ENCODE peak calls at places on chromosomes 16 and 17, in eight cellular contexts. One of them, this sample, is unnamed.

GRCh38 chr17:82244413-82245140 is 15.7 kb downstream of the SLC16A3 start:
- DNase-seq in mucosa of descending colon: no peak
- DNase-seq in epithelial cell of esophagus: peak; percentile 52
- DNase-seq in heart right ventricle: no peak
- DNase-seq in body of pancreas: no peak
- DNase-seq in PC-3: peak; percentile 50
- DNase-seq in CD8-positive, alpha-beta T cell: peak; percentile 50
- DNase-seq in GM23338: no peak
- DNase-seq in this sample: no peak

GRCh38 chr16:89096042-89096717 is 2.5 kb downstream of the ACSF3 start:
- DNase-seq in mucosa of descending colon: no peak
- DNase-seq in epithelial cell of esophagus: no peak
- DNase-seq in heart right ventricle: no peak
- DNase-seq in body of pancreas: no peak
- DNase-seq in PC-3: no peak
- DNase-seq in CD8-positive, alpha-beta T cell: no peak
- DNase-seq in GM23338: no peak
- DNase-seq in this sample: no peak

GRCh38 chr17:33838281-33838680 is 416.8 kb upstream of the CCL2 start:
- DNase-seq in mucosa of descending colon: no peak
- DNase-seq in epithelial cell of esophagus: no peak
- DNase-seq in heart right ventricle: no peak
- DNase-seq in body of pancreas: no peak
- DNase-seq in PC-3: no peak
- DNase-seq in CD8-positive, alpha-beta T cell: no peak
- DNase-seq in GM23338: no peak
- DNase-seq in this sample: no peak

GRCh38 chr17:83131268-83132011 is 52.0 kb downstream of the METRNL start:
- DNase-seq in mucosa of descending colon: no peak
- DNase-seq in epithelial cell of esophagus: no peak
- DNase-seq in heart right ventricle: no peak
- DNase-seq in body of pancreas: no peak
- DNase-seq in PC-3: no peak
- DNase-seq in CD8-positive, alpha-beta T cell: no peak
- DNase-seq in GM23338: no peak
- DNase-seq in this sample: no peak

GRCh38 chr16:5895137-5895536 is 797.5 kb upstream of the EEF2KMT start:
- DNase-seq in mucosa of descending colon: no peak
- DNase-seq in epithelial cell of esophagus: peak; percentile 48
- DNase-seq in heart right ventricle: no peak
- DNase-seq in body of pancreas: no peak
- DNase-seq in PC-3: no peak
- DNase-seq in CD8-positive, alpha-beta T cell: no peak
- DNase-seq in GM23338: no peak
- DNase-seq in this sample: no peak

GRCh38 chr17:55478971-55479370 is 32.3 kb downstream of the SMIM36 start:
- DNase-seq in mucosa of descending colon: no peak
- DNase-seq in epithelial cell of esophagus: no peak
- DNase-seq in heart right ventricle: no peak
- DNase-seq in body of pancreas: no peak
- DNase-seq in PC-3: no peak
- DNase-seq in CD8-positive, alpha-beta T cell: no peak
- DNase-seq in GM23338: peak; percentile 12
- DNase-seq in this sample: no peak

GRCh38 chr16:70638814-70639792 is 7.3 kb upstream of the IL34 start:
- DNase-seq in mucosa of descending colon: no peak
- DNase-seq in epithelial cell of esophagus: peak; percentile 65
- DNase-seq in heart right ventricle: no peak
- DNase-seq in body of pancreas: no peak
- DNase-seq in PC-3: no peak
- DNase-seq in CD8-positive, alpha-beta T cell: no peak
- DNase-seq in GM23338: no peak
- DNase-seq in this sample: no peak

GRCh38 chr17:35605753-35606152 is 18.6 kb downstream of the AP2B1 start:
- DNase-seq in mucosa of descending colon: no peak
- DNase-seq in epithelial cell of esophagus: no peak
- DNase-seq in heart right ventricle: no peak
- DNase-seq in body of pancreas: no peak
- DNase-seq in PC-3: no peak
- DNase-seq in CD8-positive, alpha-beta T cell: no peak
- DNase-seq in GM23338: no peak
- DNase-seq in this sample: no peak

GRCh38 chr16:56245197-56245596 is 53.9 kb downstream of the GNAO1 start:
- DNase-seq in mucosa of descending colon: no peak
- DNase-seq in epithelial cell of esophagus: peak; percentile 73
- DNase-seq in heart right ventricle: no peak
- DNase-seq in body of pancreas: no peak
- DNase-seq in PC-3: peak; percentile 55
- DNase-seq in CD8-positive, alpha-beta T cell: no peak
- DNase-seq in GM23338: no peak
- DNase-seq in this sample: no peak

GRCh38 chr16:68700120-68700519 is 37.0 kb upstream of the CDH1 start:
- DNase-seq in mucosa of descending colon: no peak
- DNase-seq in epithelial cell of esophagus: no peak
- DNase-seq in heart right ventricle: no peak
- DNase-seq in body of pancreas: no peak
- DNase-seq in PC-3: no peak
- DNase-seq in CD8-positive, alpha-beta T cell: no peak
- DNase-seq in GM23338: no peak
- DNase-seq in this sample: no peak

GRCh38 chr16:30458561-30459394 is 13.1 kb upstream of the SEPHS2 start:
- DNase-seq in mucosa of descending colon: peak; percentile 67
- DNase-seq in epithelial cell of esophagus: no peak
- DNase-seq in heart right ventricle: no peak
- DNase-seq in body of pancreas: peak; percentile 15
- DNase-seq in PC-3: no peak
- DNase-seq in CD8-positive, alpha-beta T cell: peak; percentile 76
- DNase-seq in GM23338: no peak
- DNase-seq in this sample: peak; percentile 38

GRCh38 chr16:86396918-86397317 is 113.4 kb upstream of the FOXF1 start:
- DNase-seq in mucosa of descending colon: no peak
- DNase-seq in epithelial cell of esophagus: no peak
- DNase-seq in heart right ventricle: no peak
- DNase-seq in body of pancreas: no peak
- DNase-seq in PC-3: peak; percentile 37
- DNase-seq in CD8-positive, alpha-beta T cell: no peak
- DNase-seq in GM23338: no peak
- DNase-seq in this sample: no peak

GRCh38 chr17:2004435-2004952 is 20.6 kb downstream of the RTN4RL1 start:
- DNase-seq in mucosa of descending colon: no peak
- DNase-seq in epithelial cell of esophagus: no peak
- DNase-seq in heart right ventricle: no peak
- DNase-seq in body of pancreas: no peak
- DNase-seq in PC-3: no peak
- DNase-seq in CD8-positive, alpha-beta T cell: no peak
- DNase-seq in GM23338: no peak
- DNase-seq in this sample: no peak

GRCh38 chr17:80869476-80869875 is 122.2 kb upstream of the CHMP6 start:
- DNase-seq in mucosa of descending colon: peak; percentile 6
- DNase-seq in epithelial cell of esophagus: no peak
- DNase-seq in heart right ventricle: no peak
- DNase-seq in body of pancreas: no peak
- DNase-seq in PC-3: no peak
- DNase-seq in CD8-positive, alpha-beta T cell: no peak
- DNase-seq in GM23338: no peak
- DNase-seq in this sample: no peak

GRCh38 chr16:46695937-46696336 is 6.5 kb downstream of the ORC6 start:
- DNase-seq in mucosa of descending colon: no peak
- DNase-seq in epithelial cell of esophagus: no peak
- DNase-seq in heart right ventricle: no peak
- DNase-seq in body of pancreas: no peak
- DNase-seq in PC-3: no peak
- DNase-seq in CD8-positive, alpha-beta T cell: no peak
- DNase-seq in GM23338: no peak
- DNase-seq in this sample: no peak

GRCh38 chr16:19114359-19115147 is 789 bp downstream of the ITPRIPL2 start:
- DNase-seq in mucosa of descending colon: peak; percentile 74
- DNase-seq in epithelial cell of esophagus: peak; percentile 44
- DNase-seq in heart right ventricle: peak; percentile 72
- DNase-seq in body of pancreas: peak; percentile 74
- DNase-seq in PC-3: peak; percentile 34
- DNase-seq in CD8-positive, alpha-beta T cell: no peak
- DNase-seq in GM23338: peak; percentile 84
- DNase-seq in this sample: peak; percentile 62

GRCh38 chr17:42386784-42387183 is 1.5 kb downstream of the STAT3 start:
- DNase-seq in mucosa of descending colon: no peak
- DNase-seq in epithelial cell of esophagus: no peak
- DNase-seq in heart right ventricle: no peak
- DNase-seq in body of pancreas: no peak
- DNase-seq in PC-3: no peak
- DNase-seq in CD8-positive, alpha-beta T cell: no peak
- DNase-seq in GM23338: no peak
- DNase-seq in this sample: no peak
- H3K4me3 ChIP-seq in mucosa of descending colon: peak overlapping the region; percentile 98
- H3K4me3 ChIP-seq in epithelial cell of esophagus: peak overlapping the region; percentile 77
- H3K4me3 ChIP-seq in heart right ventricle: peak overlapping the region; percentile 100
- H3K4me3 ChIP-seq in body of pancreas: no peak overlapping the region
- H3K4me3 ChIP-seq in PC-3: no peak overlapping the region
- H3K4me3 ChIP-seq in CD8-positive, alpha-beta T cell: peak overlapping the region; percentile 61
- H3K4me3 ChIP-seq in GM23338: peak overlapping the region; percentile 83
- H3K4me3 ChIP-seq in this sample: peak overlapping the region; percentile 81

DNA sequence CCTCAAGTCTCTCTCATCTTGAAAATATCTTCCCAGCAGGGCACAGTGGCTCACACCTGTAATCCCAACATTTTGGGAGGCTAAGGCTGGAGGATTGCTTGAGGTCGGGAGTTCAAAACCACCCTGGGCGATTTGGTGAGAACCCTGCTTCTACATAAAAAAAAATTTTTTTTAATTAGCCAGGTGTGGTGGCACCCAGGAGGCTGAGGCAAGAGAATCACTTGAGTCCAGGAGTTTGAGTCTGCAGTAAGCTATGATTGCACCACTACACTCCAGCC is 13.0 kb upstream of the EEF2K start:
- DNase-seq in mucosa of descending colon: no peak
- DNase-seq in epithelial cell of esophagus: no peak
- DNase-seq in heart right ventricle: no peak
- DNase-seq in body of pancreas: no peak
- DNase-seq in PC-3: no peak
- DNase-seq in CD8-positive, alpha-beta T cell: no peak
- DNase-seq in GM23338: no peak
- DNase-seq in this sample: no peak
- H3K4me3 ChIP-seq in mucosa of descending colon: no peak overlapping the region
- H3K4me3 ChIP-seq in epithelial cell of esophagus: no peak overlapping the region
- H3K4me3 ChIP-seq in heart right ventricle: no peak overlapping the region
- H3K4me3 ChIP-seq in body of pancreas: no peak overlapping the region
- H3K4me3 ChIP-seq in PC-3: no peak overlapping the region
- H3K4me3 ChIP-seq in CD8-positive, alpha-beta T cell: no peak overlapping the region
- H3K4me3 ChIP-seq in GM23338: no peak overlapping the region
- H3K4me3 ChIP-seq in this sample: no peak overlapping the region

GRCh38 chr17:44752953-44753861 is 5.6 kb upstream of the ADAM11 start:
- DNase-seq in mucosa of descending colon: no peak
- DNase-seq in epithelial cell of esophagus: no peak
- DNase-seq in heart right ventricle: no peak
- DNase-seq in body of pancreas: no peak
- DNase-seq in PC-3: no peak
- DNase-seq in CD8-positive, alpha-beta T cell: peak; percentile 11
- DNase-seq in GM23338: no peak
- DNase-seq in this sample: no peak
- H3K4me3 ChIP-seq in mucosa of descending colon: no peak overlapping the region
- H3K4me3 ChIP-seq in epithelial cell of esophagus: no peak overlapping the region
- H3K4me3 ChIP-seq in heart right ventricle: no peak overlapping the region
- H3K4me3 ChIP-seq in body of pancreas: no peak overlapping the region
- H3K4me3 ChIP-seq in PC-3: no peak overlapping the region
- H3K4me3 ChIP-seq in CD8-positive, alpha-beta T cell: no peak overlapping the region
- H3K4me3 ChIP-seq in GM23338: no peak overlapping the region
- H3K4me3 ChIP-seq in this sample: no peak overlapping the region

GRCh38 chr17:4711671-4712111 is 1.3 kb downstream of the ARRB2 start:
- DNase-seq in mucosa of descending colon: peak; percentile 80
- DNase-seq in epithelial cell of esophagus: no peak
- DNase-seq in heart right ventricle: peak; percentile 45
- DNase-seq in body of pancreas: no peak
- DNase-seq in PC-3: no peak
- DNase-seq in CD8-positive, alpha-beta T cell: no peak
- DNase-seq in GM23338: no peak
- DNase-seq in this sample: no peak
- H3K4me3 ChIP-seq in mucosa of descending colon: no peak overlapping the region
- H3K4me3 ChIP-seq in epithelial cell of esophagus: no peak overlapping the region
- H3K4me3 ChIP-seq in heart right ventricle: peak overlapping the region; percentile 68
- H3K4me3 ChIP-seq in body of pancreas: no peak overlapping the region
- H3K4me3 ChIP-seq in PC-3: peak overlapping the region; percentile 74
- H3K4me3 ChIP-seq in CD8-positive, alpha-beta T cell: peak overlapping the region; percentile 91
- H3K4me3 ChIP-seq in GM23338: peak overlapping the region; percentile 76
- H3K4me3 ChIP-seq in this sample: peak overlapping the region; percentile 84

DNA sequence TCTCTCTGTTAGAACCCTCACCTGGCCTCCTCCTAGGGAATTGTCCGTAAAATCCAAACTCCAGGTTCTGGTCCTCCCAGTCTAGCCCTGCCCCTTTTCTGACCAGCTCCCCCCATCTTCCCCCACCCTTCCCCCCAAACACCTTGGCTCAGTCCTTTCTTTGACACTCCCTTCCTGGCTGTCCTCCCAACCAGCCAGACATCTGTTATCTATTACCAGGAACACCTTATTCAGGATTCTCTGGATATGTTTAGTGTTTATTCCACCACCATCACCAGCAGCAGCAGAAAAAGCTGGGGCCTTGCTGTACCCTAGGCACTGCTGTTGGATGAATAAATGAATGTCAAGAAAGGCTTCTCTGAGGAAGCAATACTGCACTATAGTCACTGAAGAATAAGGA is 4.0 kb upstream of the CMTM3 start:
- DNase-seq in mucosa of descending colon: no peak
- DNase-seq in epithelial cell of esophagus: no peak
- DNase-seq in heart right ventricle: no peak
- DNase-seq in body of pancreas: no peak
- DNase-seq in PC-3: no peak
- DNase-seq in CD8-positive, alpha-beta T cell: no peak
- DNase-seq in GM23338: no peak
- DNase-seq in this sample: no peak
- H3K4me3 ChIP-seq in mucosa of descending colon: no peak overlapping the region
- H3K4me3 ChIP-seq in epithelial cell of esophagus: no peak overlapping the region
- H3K4me3 ChIP-seq in heart right ventricle: no peak overlapping the region
- H3K4me3 ChIP-seq in body of pancreas: no peak overlapping the region
- H3K4me3 ChIP-seq in PC-3: no peak overlapping the region
- H3K4me3 ChIP-seq in CD8-positive, alpha-beta T cell: no peak overlapping the region
- H3K4me3 ChIP-seq in GM23338: no peak overlapping the region
- H3K4me3 ChIP-seq in this sample: no peak overlapping the region